ENCODE peak calls at places on chromosomes 11 and 22, in eight cellular contexts. One of them, this sample, is unnamed.

GRCh38 chr11:44949160-44950035 is 1.3 kb downstream of the TP53I11 start:
- DNase-seq in left ventricle myocardium inferior: no peak
- DNase-seq in cardiac fibroblast: peak
- DNase-seq in MM.1S: no peak
- DNase-seq in fibroblast of mammary gland: peak
- DNase-seq in epithelial cell of esophagus: no peak
- DNase-seq in GM23338: peak
- DNase-seq in left lung: peak
- DNase-seq in this sample: no peak

GRCh38 chr11:100624346-100624745 is 62.7 kb upstream of the ARHGAP42 start:
- DNase-seq in left ventricle myocardium inferior: no peak
- DNase-seq in cardiac fibroblast: no peak
- DNase-seq in MM.1S: no peak
- DNase-seq in fibroblast of mammary gland: no peak
- DNase-seq in epithelial cell of esophagus: peak
- DNase-seq in GM23338: no peak
- DNase-seq in left lung: no peak
- DNase-seq in this sample: no peak

GRCh38 chr11:126391970-126392637 is 36.6 kb downstream of the ST3GAL4 start:
- DNase-seq in left ventricle myocardium inferior: no peak
- DNase-seq in cardiac fibroblast: peak
- DNase-seq in MM.1S: no peak
- DNase-seq in fibroblast of mammary gland: no peak
- DNase-seq in epithelial cell of esophagus: peak
- DNase-seq in GM23338: peak
- DNase-seq in left lung: no peak
- DNase-seq in this sample: peak

GRCh38 chr11:125952973-125953372 is 7.1 kb downstream of the VSIG10L2 start:
- DNase-seq in left ventricle myocardium inferior: peak
- DNase-seq in cardiac fibroblast: peak
- DNase-seq in MM.1S: no peak
- DNase-seq in fibroblast of mammary gland: peak
- DNase-seq in epithelial cell of esophagus: no peak
- DNase-seq in GM23338: no peak
- DNase-seq in left lung: no peak
- DNase-seq in this sample: peak

GRCh38 chr22:31730344-31730711 is 19.6 kb downstream of the PRR14L start:
- DNase-seq in left ventricle myocardium inferior: no peak
- DNase-seq in cardiac fibroblast: no peak
- DNase-seq in MM.1S: no peak
- DNase-seq in fibroblast of mammary gland: no peak
- DNase-seq in epithelial cell of esophagus: no peak
- DNase-seq in GM23338: peak
- DNase-seq in left lung: no peak
- DNase-seq in this sample: no peak

GRCh38 chr11:77619576-77620198 is 17.9 kb downstream of the CLNS1A start:
- DNase-seq in left ventricle myocardium inferior: no peak
- DNase-seq in cardiac fibroblast: peak
- DNase-seq in MM.1S: peak
- DNase-seq in fibroblast of mammary gland: peak
- DNase-seq in epithelial cell of esophagus: peak
- DNase-seq in GM23338: peak
- DNase-seq in left lung: no peak
- DNase-seq in this sample: peak

GRCh38 chr22:23938328-23939016 is 22.5 kb downstream of the GSTT2B start:
- DNase-seq in left ventricle myocardium inferior: no peak
- DNase-seq in cardiac fibroblast: no peak
- DNase-seq in MM.1S: no peak
- DNase-seq in fibroblast of mammary gland: no peak
- DNase-seq in epithelial cell of esophagus: no peak
- DNase-seq in GM23338: no peak
- DNase-seq in left lung: no peak
- DNase-seq in this sample: no peak

GRCh38 chr11:46808804-46809431 is 37.2 kb downstream of the CKAP5 start:
- DNase-seq in left ventricle myocardium inferior: no peak
- DNase-seq in cardiac fibroblast: peak
- DNase-seq in MM.1S: peak
- DNase-seq in fibroblast of mammary gland: peak
- DNase-seq in epithelial cell of esophagus: peak
- DNase-seq in GM23338: peak
- DNase-seq in left lung: no peak
- DNase-seq in this sample: peak

GRCh38 chr22:22932512-22932941 is 44.9 kb downstream of the IGLL5 start:
- DNase-seq in left ventricle myocardium inferior: no peak
- DNase-seq in cardiac fibroblast: no peak
- DNase-seq in MM.1S: peak
- DNase-seq in fibroblast of mammary gland: no peak
- DNase-seq in epithelial cell of esophagus: no peak
- DNase-seq in GM23338: no peak
- DNase-seq in left lung: no peak
- DNase-seq in this sample: no peak

GRCh38 chr11:17777726-17778091 is 43.1 kb downstream of the KCNC1 start:
- DNase-seq in left ventricle myocardium inferior: no peak
- DNase-seq in cardiac fibroblast: no peak
- DNase-seq in MM.1S: no peak
- DNase-seq in fibroblast of mammary gland: no peak
- DNase-seq in epithelial cell of esophagus: no peak
- DNase-seq in GM23338: no peak
- DNase-seq in left lung: no peak
- DNase-seq in this sample: no peak

GRCh38 chr11:72685560-72686480 is 11.6 kb upstream of the PDE2A start:
- DNase-seq in left ventricle myocardium inferior: peak
- DNase-seq in cardiac fibroblast: peak
- DNase-seq in MM.1S: no peak
- DNase-seq in fibroblast of mammary gland: peak
- DNase-seq in epithelial cell of esophagus: no peak
- DNase-seq in GM23338: no peak
- DNase-seq in left lung: no peak
- DNase-seq in this sample: no peak

GRCh38 chr22:45548991-45549736 is 46.5 kb downstream of the FBLN1 start:
- DNase-seq in left ventricle myocardium inferior: peak
- DNase-seq in cardiac fibroblast: peak
- DNase-seq in MM.1S: no peak
- DNase-seq in fibroblast of mammary gland: peak
- DNase-seq in epithelial cell of esophagus: peak
- DNase-seq in GM23338: peak
- DNase-seq in left lung: peak
- DNase-seq in this sample: peak

GRCh38 chr11:106420048-106420665 is 342.7 kb downstream of the AASDHPPT start:
- DNase-seq in left ventricle myocardium inferior: no peak
- DNase-seq in cardiac fibroblast: peak
- DNase-seq in MM.1S: no peak
- DNase-seq in fibroblast of mammary gland: peak
- DNase-seq in epithelial cell of esophagus: no peak
- DNase-seq in GM23338: no peak
- DNase-seq in left lung: no peak
- DNase-seq in this sample: no peak

GRCh38 chr11:27292642-27293020 is 70.4 kb downstream of the CCDC34 start:
- DNase-seq in left ventricle myocardium inferior: no peak
- DNase-seq in cardiac fibroblast: no peak
- DNase-seq in MM.1S: no peak
- DNase-seq in fibroblast of mammary gland: no peak
- DNase-seq in epithelial cell of esophagus: no peak
- DNase-seq in GM23338: no peak
- DNase-seq in left lung: no peak
- DNase-seq in this sample: no peak

GRCh38 chr11:19311306-19312030 is 70.7 kb upstream of the E2F8 start:
- DNase-seq in left ventricle myocardium inferior: peak
- DNase-seq in cardiac fibroblast: peak
- DNase-seq in MM.1S: peak
- DNase-seq in fibroblast of mammary gland: peak
- DNase-seq in epithelial cell of esophagus: peak
- DNase-seq in GM23338: peak
- DNase-seq in left lung: peak
- DNase-seq in this sample: peak

GRCh38 chr11:19306570-19306969 is 65.8 kb upstream of the E2F8 start:
- DNase-seq in left ventricle myocardium inferior: no peak
- DNase-seq in cardiac fibroblast: no peak
- DNase-seq in MM.1S: no peak
- DNase-seq in fibroblast of mammary gland: no peak
- DNase-seq in epithelial cell of esophagus: no peak
- DNase-seq in GM23338: no peak
- DNase-seq in left lung: no peak
- DNase-seq in this sample: no peak

GRCh38 chr11:19313140-19313539 is 72.4 kb upstream of the E2F8 start:
- DNase-seq in left ventricle myocardium inferior: no peak
- DNase-seq in cardiac fibroblast: no peak
- DNase-seq in MM.1S: no peak
- DNase-seq in fibroblast of mammary gland: no peak
- DNase-seq in epithelial cell of esophagus: no peak
- DNase-seq in GM23338: no peak
- DNase-seq in left lung: no peak
- DNase-seq in this sample: no peak

GRCh38 chr11:19307498-19307897 is 66.8 kb upstream of the E2F8 start:
- DNase-seq in left ventricle myocardium inferior: no peak
- DNase-seq in cardiac fibroblast: no peak
- DNase-seq in MM.1S: no peak
- DNase-seq in fibroblast of mammary gland: no peak
- DNase-seq in epithelial cell of esophagus: no peak
- DNase-seq in GM23338: peak
- DNase-seq in left lung: no peak
- DNase-seq in this sample: no peak
- TF ChIP-seq CTCF in left ventricle myocardium inferior: no peak
- TF ChIP-seq CTCF in cardiac fibroblast: no peak
- TF ChIP-seq CTCF in MM.1S: no peak
- TF ChIP-seq CTCF in fibroblast of mammary gland: no peak
- TF ChIP-seq CTCF in epithelial cell of esophagus: no peak
- TF ChIP-seq CTCF in GM23338: peak
- TF ChIP-seq CTCF in left lung: no peak
- TF ChIP-seq CTCF in this sample: no peak

GRCh38 chr22:41598891-41599635 is 9.4 kb upstream of the PMM1 start:
- DNase-seq in left ventricle myocardium inferior: no peak
- DNase-seq in cardiac fibroblast: no peak
- DNase-seq in MM.1S: no peak
- DNase-seq in fibroblast of mammary gland: no peak
- DNase-seq in epithelial cell of esophagus: peak
- DNase-seq in GM23338: no peak
- DNase-seq in left lung: no peak
- DNase-seq in this sample: no peak

GRCh38 chr22:41597635-41597953 is 8.0 kb upstream of the PMM1 start:
- DNase-seq in left ventricle myocardium inferior: no peak
- DNase-seq in cardiac fibroblast: no peak
- DNase-seq in MM.1S: no peak
- DNase-seq in fibroblast of mammary gland: no peak
- DNase-seq in epithelial cell of esophagus: no peak
- DNase-seq in GM23338: no peak
- DNase-seq in left lung: no peak
- DNase-seq in this sample: no peak

GRCh38 chr22:41595703-41596102 is 6.1 kb upstream of the PMM1 start:
- DNase-seq in left ventricle myocardium inferior: no peak
- DNase-seq in cardiac fibroblast: no peak
- DNase-seq in MM.1S: no peak
- DNase-seq in fibroblast of mammary gland: no peak
- DNase-seq in epithelial cell of esophagus: no peak
- DNase-seq in GM23338: no peak
- DNase-seq in left lung: no peak
- DNase-seq in this sample: no peak

GRCh38 chr22:41596776-41597634 is 7.4 kb upstream of the PMM1 start:
- DNase-seq in left ventricle myocardium inferior: peak
- DNase-seq in cardiac fibroblast: peak
- DNase-seq in MM.1S: peak
- DNase-seq in fibroblast of mammary gland: peak
- DNase-seq in epithelial cell of esophagus: peak
- DNase-seq in GM23338: peak
- DNase-seq in left lung: peak
- DNase-seq in this sample: peak

DNA sequence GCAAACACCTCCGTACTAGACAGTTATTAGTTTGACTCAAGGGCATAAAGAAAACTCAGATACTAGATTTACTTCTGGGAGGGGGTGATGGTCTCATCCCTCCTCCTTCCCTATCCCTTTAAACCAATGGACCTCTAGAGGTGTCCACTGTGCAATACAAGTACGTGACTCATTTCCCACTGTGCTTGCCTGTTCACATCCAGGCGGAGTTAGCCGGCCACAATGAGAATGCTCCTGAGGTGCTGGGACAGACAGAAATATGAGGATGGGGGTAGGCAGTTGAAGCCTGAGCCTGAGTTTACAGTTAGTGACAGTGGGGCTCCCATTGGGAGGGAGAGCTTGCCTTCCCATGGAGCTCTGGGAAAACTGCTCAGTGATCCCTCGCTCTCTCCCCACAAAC is 8.4 kb upstream of the PMM1 start:
- DNase-seq in left ventricle myocardium inferior: no peak
- DNase-seq in cardiac fibroblast: peak
- DNase-seq in MM.1S: no peak
- DNase-seq in fibroblast of mammary gland: peak
- DNase-seq in epithelial cell of esophagus: peak
- DNase-seq in GM23338: no peak
- DNase-seq in left lung: no peak
- DNase-seq in this sample: peak
- TF ChIP-seq CTCF in left ventricle myocardium inferior: no peak
- TF ChIP-seq CTCF in cardiac fibroblast: no peak
- TF ChIP-seq CTCF in MM.1S: no peak
- TF ChIP-seq CTCF in fibroblast of mammary gland: peak
- TF ChIP-seq CTCF in epithelial cell of esophagus: no peak
- TF ChIP-seq CTCF in GM23338: no peak
- TF ChIP-seq CTCF in left lung: no peak
- TF ChIP-seq CTCF in this sample: no peak

GRCh38 chr11:80844110-80844509 is 1403.3 kb upstream of the TENM4 start:
- DNase-seq in left ventricle myocardium inferior: no peak
- DNase-seq in cardiac fibroblast: no peak
- DNase-seq in MM.1S: no peak
- DNase-seq in fibroblast of mammary gland: no peak
- DNase-seq in epithelial cell of esophagus: no peak
- DNase-seq in GM23338: peak
- DNase-seq in left lung: no peak
- DNase-seq in this sample: no peak
- TF ChIP-seq CTCF in left ventricle myocardium inferior: no peak
- TF ChIP-seq CTCF in cardiac fibroblast: no peak
- TF ChIP-seq CTCF in MM.1S: no peak
- TF ChIP-seq CTCF in fibroblast of mammary gland: no peak
- TF ChIP-seq CTCF in epithelial cell of esophagus: no peak
- TF ChIP-seq CTCF in GM23338: peak
- TF ChIP-seq CTCF in left lung: no peak
- TF ChIP-seq CTCF in this sample: no peak

GRCh38 chr22:49633010-49633324 is 194.7 kb downstream of the BRD1 start:
- DNase-seq in left ventricle myocardium inferior: peak
- DNase-seq in cardiac fibroblast: no peak
- DNase-seq in MM.1S: no peak
- DNase-seq in fibroblast of mammary gland: no peak
- DNase-seq in epithelial cell of esophagus: no peak
- DNase-seq in GM23338: no peak
- DNase-seq in left lung: no peak
- DNase-seq in this sample: no peak

GRCh38 chr22:49636649-49637048 is 191.0 kb downstream of the BRD1 start:
- DNase-seq in left ventricle myocardium inferior: no peak
- DNase-seq in cardiac fibroblast: no peak
- DNase-seq in MM.1S: no peak
- DNase-seq in fibroblast of mammary gland: no peak
- DNase-seq in epithelial cell of esophagus: no peak
- DNase-seq in GM23338: no peak
- DNase-seq in left lung: no peak
- DNase-seq in this sample: no peak

GRCh38 chr22:49632199-49633009 is 195.3 kb downstream of the BRD1 start:
- DNase-seq in left ventricle myocardium inferior: peak
- DNase-seq in cardiac fibroblast: peak
- DNase-seq in MM.1S: no peak
- DNase-seq in fibroblast of mammary gland: peak
- DNase-seq in epithelial cell of esophagus: peak
- DNase-seq in GM23338: no peak
- DNase-seq in left lung: no peak
- DNase-seq in this sample: no peak

GRCh38 chr22:49636214-49636613 is 191.5 kb downstream of the BRD1 start:
- DNase-seq in left ventricle myocardium inferior: no peak
- DNase-seq in cardiac fibroblast: no peak
- DNase-seq in MM.1S: no peak
- DNase-seq in fibroblast of mammary gland: no peak
- DNase-seq in epithelial cell of esophagus: no peak
- DNase-seq in GM23338: no peak
- DNase-seq in left lung: no peak
- DNase-seq in this sample: no peak

GRCh38 chr22:49634006-49634772 is 193.5 kb downstream of the BRD1 start:
- DNase-seq in left ventricle myocardium inferior: no peak
- DNase-seq in cardiac fibroblast: no peak
- DNase-seq in MM.1S: no peak
- DNase-seq in fibroblast of mammary gland: no peak
- DNase-seq in epithelial cell of esophagus: no peak
- DNase-seq in GM23338: no peak
- DNase-seq in left lung: no peak
- DNase-seq in this sample: no peak
- TF ChIP-seq CTCF in left ventricle myocardium inferior: no peak
- TF ChIP-seq CTCF in cardiac fibroblast: no peak
- TF ChIP-seq CTCF in MM.1S: no peak
- TF ChIP-seq CTCF in fibroblast of mammary gland: no peak
- TF ChIP-seq CTCF in epithelial cell of esophagus: no peak
- TF ChIP-seq CTCF in GM23338: no peak
- TF ChIP-seq CTCF in left lung: no peak
- TF ChIP-seq CTCF in this sample: no peak

This sample was measured in MCF 10A.